ENCODE peak calls at places on chromosome 1, in six cellular contexts. D is ascending aorta, I is right atrium auricular region, S is HCT116, C is body of pancreas, O is H9. Z is an unnamed sample.

GRCh38 chr1:2187619-2188018 is 7.0 kb downstream of the FAAP20 start:
- DNase-seq in C (no peak), D (no peak), I (no peak), O (no peak), S (no peak), Z (no peak)

GRCh38 chr1:72281144-72281543 is 1.2 kb downstream of the NEGR1 start:
- DNase-seq in S (no peak), C (no peak), I (no peak), D (no peak), O (no peak), Z (no peak)

GRCh38 chr1:213686983-213687382 is 300.8 kb upstream of the PROX1 start:
- DNase-seq in S (no peak), O (no peak), D (no peak), I (no peak), C (no peak), Z (no peak)

GRCh38 chr1:145986551-145986950 is 9.8 kb downstream of the TXNIP start:
- DNase-seq in D (no peak), O (no peak), I (no peak), S (no peak), C (no peak), Z (no peak)

GRCh38 chr1:67590329-67590728 is 94.7 kb upstream of the GADD45A start:
- DNase-seq in C (no peak), S (no peak), D (no peak), I (peak), O (no peak), Z (no peak)

GRCh38 chr1:82177190-82177589 is 376.5 kb downstream of the ADGRL2 start:
- DNase-seq in O (no peak), C (no peak), D (no peak), I (no peak), S (no peak), Z (no peak)

GRCh38 chr1:41192456-41193188 is 49.5 kb downstream of the SCMH1 start:
- DNase-seq in C (no peak), O (no peak), S (no peak), I (no peak), D (no peak), Z (no peak)

GRCh38 chr1:186202174-186202843 is 172.7 kb downstream of the TPR start:
- DNase-seq in O (no peak), C (peak), S (no peak), I (peak), D (no peak), Z (no peak)

GRCh38 chr1:88731475-88731874 is 47.4 kb downstream of the PKN2 start:
- DNase-seq in S (no peak), D (no peak), C (peak), O (no peak), I (no peak), Z (peak)

GRCh38 chr1:200153277-200154055 is 126.0 kb downstream of the NR5A2 start:
- DNase-seq in S (no peak), O (no peak), C (no peak), D (no peak), I (no peak), Z (no peak)

GRCh38 chr1:223714849-223715709 is 2.7 kb downstream of the CAPN2 start:
- DNase-seq in C (peak), D (no peak), S (peak), I (no peak), O (no peak), Z (peak)
- TF ChIP-seq CTCF in C (no peak), D (no peak), S (no peak), I (no peak), O (no peak), Z (no peak)

GRCh38 chr1:93804412-93804811 is 74.6 kb downstream of the DNTTIP2 start:
- DNase-seq in I (no peak), D (no peak), S (no peak), C (no peak), O (no peak), Z (peak)

GRCh38 chr1:93810316-93810715 is 68.7 kb downstream of the DNTTIP2 start:
- DNase-seq in C (no peak), I (no peak), O (no peak), D (no peak), S (no peak), Z (no peak)

GRCh38 chr1:93801471-93801870 is 77.5 kb downstream of the DNTTIP2 start:
- DNase-seq in O (no peak), C (no peak), S (no peak), I (no peak), D (no peak), Z (no peak)

GRCh38 chr1:93807301-93807930 is 71.6 kb downstream of the DNTTIP2 start:
- DNase-seq in I (no peak), D (no peak), C (no peak), S (no peak), O (no peak), Z (no peak)

DNA sequence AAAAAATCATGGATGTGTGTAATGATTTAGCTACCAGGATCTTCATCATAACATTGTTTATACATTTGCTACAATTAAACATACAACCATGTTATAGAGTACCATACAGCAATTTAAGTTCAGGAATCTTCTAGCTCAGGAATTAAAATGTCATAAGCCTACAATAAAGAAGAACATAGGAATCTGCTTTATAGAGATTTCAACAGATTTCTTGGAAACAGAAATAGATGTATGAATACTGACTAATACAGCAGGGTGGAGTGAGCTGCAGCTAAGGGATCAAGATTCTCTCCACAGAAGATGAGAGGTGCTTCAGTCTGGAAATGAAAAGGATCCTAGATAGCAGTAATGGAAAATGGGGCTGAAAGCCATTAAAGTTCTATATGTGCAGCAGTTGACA is 74.0 kb downstream of the DNTTIP2 start:
- DNase-seq in S (no peak), I (no peak), O (no peak), D (no peak), C (no peak), Z (no peak)
- H3K27ac ChIP-seq in S (no peak), I (peak), O (no peak), D (peak), C (no peak), Z (no peak)

GRCh38 chr1:208974721-208975120 is 608.8 kb upstream of the CAMK1G start:
- DNase-seq in I (no peak), S (no peak), C (no peak), D (no peak), O (no peak), Z (no peak)

GRCh38 chr1:208977861-208978260 is 605.7 kb upstream of the CAMK1G start:
- DNase-seq in D (no peak), O (no peak), C (no peak), S (no peak), I (no peak), Z (peak)

GRCh38 chr1:208975456-208975855 is 608.1 kb upstream of the CAMK1G start:
- DNase-seq in I (no peak), O (no peak), D (no peak), C (no peak), S (no peak), Z (no peak)

GRCh38 chr1:208979776-208980175 is 603.7 kb upstream of the CAMK1G start:
- DNase-seq in C (no peak), D (no peak), I (no peak), S (no peak), O (no peak), Z (no peak)

DNA sequence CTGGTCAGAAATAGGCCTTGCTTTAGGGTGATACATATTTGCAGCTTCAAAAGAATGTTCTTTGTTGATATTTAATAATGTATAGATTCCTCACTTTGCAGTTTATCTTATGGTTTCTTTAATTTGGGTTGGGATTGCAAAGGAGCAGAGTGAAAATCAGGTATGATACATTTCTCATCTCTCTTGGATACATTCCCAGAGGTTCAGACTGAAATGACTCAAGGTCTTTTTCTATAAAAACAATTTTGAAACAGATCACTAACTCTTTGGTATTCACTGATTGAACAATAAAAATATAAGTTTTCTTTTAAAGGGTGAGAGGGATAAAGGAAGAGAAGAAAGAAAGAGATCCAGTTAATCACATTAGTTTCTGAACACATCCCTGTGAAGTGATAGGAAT is 606.5 kb upstream of the CAMK1G start:
- DNase-seq in O (no peak), I (no peak), C (no peak), D (no peak), S (no peak), Z (peak)
- TF ChIP-seq CTCF in O (no peak), I (no peak), C (no peak), D (no peak), S (no peak), Z (no peak)

GRCh38 chr1:161305872-161306519 is 3.8 kb downstream of the MPZ start:
- DNase-seq in S (peak), I (peak), D (peak), C (peak), O (peak), Z (peak)

GRCh38 chr1:161309868-161310267 is at the start of gene MPZ:
- DNase-seq in O (no peak), I (no peak), D (no peak), S (no peak), C (no peak), Z (no peak)

GRCh38 chr1:161304927-161305871 is 4.6 kb downstream of the MPZ start:
- DNase-seq in S (no peak), C (no peak), I (no peak), O (no peak), D (no peak), Z (no peak)

GRCh38 chr1:161307230-161307768 is 2.5 kb downstream of the MPZ start:
- DNase-seq in I (no peak), S (no peak), C (no peak), O (no peak), D (no peak), Z (no peak)

DNA sequence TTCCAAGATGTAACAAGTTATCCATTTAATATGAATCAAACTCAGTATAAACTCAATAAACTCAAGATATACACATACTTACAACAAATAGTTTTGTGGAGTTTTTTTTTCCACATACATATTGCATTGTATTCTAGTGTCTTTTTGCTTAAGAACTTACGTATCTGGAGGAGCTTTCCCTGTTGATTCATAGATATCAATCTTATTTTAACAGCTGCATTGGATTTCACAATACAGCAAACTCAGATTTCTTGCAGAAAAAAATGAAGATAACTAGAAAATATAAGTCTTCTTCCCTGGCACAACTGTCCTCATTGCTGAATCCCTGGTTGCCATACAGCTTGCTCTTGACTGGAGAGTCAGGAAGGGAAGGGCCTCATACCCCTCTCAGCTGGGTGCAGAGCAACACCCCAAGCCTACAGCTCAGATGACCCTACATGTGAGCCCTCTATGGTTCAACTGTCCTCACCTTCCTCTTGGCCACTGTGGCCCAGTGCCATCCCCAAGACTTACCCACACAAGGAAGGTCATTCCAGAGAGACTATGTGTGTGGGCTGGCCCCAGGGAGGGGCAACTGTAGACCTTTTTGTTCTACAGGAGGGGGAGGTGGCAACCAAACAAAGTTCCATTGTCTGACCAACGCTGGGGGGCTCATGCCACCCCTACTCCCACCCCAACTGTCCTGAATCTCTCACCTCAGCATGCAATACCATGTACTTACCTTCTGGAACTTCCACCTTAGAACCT is 1.7 kb downstream of the MPZ start:
- DNase-seq in O (no peak), D (no peak), C (no peak), S (no peak), I (no peak), Z (no peak)
- H3K27ac ChIP-seq in O (no peak), D (no peak), C (no peak), S (no peak), I (no peak), Z (no peak)

Z was measured in RWPE1.